ENCODE peak calls at places on chromosomes 3 and 15, in four cellular contexts. K, I, S and A are unnamed samples.

GRCh38 chr3:9343115-9343514 is 19.7 kb upstream of the THUMPD3 start:
- DNase-seq in K (no peak), I (no peak), S (no peak), A (no peak)

GRCh38 chr3:138066383-138066782 is 49.0 kb downstream of the DZIP1L start:
- DNase-seq in K (no peak), I (no peak), S (no peak), A (no peak)

GRCh38 chr3:195579281-195579680 is 4.5 kb downstream of the APOD start:
- DNase-seq in K (no peak), I (no peak), S (no peak), A (no peak)

GRCh38 chr3:4290272-4290893 is 12.8 kb upstream of the SETMAR start:
- DNase-seq in K (peak; percentile 48), I (no peak), S (no peak), A (peak; percentile 38)

GRCh38 chr3:128321418-128321817 is 145.3 kb downstream of the DNAJB8 start:
- DNase-seq in K (no peak), I (peak; percentile 22), S (no peak), A (no peak)

GRCh38 chr15:44298878-44299277 is 10.4 kb downstream of the GOLM2 start:
- DNase-seq in K (no peak), I (peak; percentile 52), S (peak; percentile 52), A (peak; percentile 67)

GRCh38 chr15:95105229-95105628 is 873.9 kb downstream of the MCTP2 start:
- DNase-seq in K (peak; percentile 72), I (no peak), S (no peak), A (peak; percentile 61)

GRCh38 chr15:89486726-89487050 is 9.7 kb downstream of the RHCG start:
- DNase-seq in K (no peak), I (peak; percentile 79), S (peak; percentile 77), A (peak; percentile 31)

GRCh38 chr3:136070953-136071949 is 105.7 kb downstream of the PPP2R3A start:
- DNase-seq in K (peak; percentile 27), I (no peak), S (no peak), A (peak; percentile 93)

GRCh38 chr3:79985866-79986265 is 218.1 kb upstream of the ROBO1 start:
- DNase-seq in K (no peak), I (no peak), S (no peak), A (no peak)

GRCh38 chr15:60963557-60963956 is 265.5 kb downstream of the RORA start:
- DNase-seq in K (no peak), I (no peak), S (no peak), A (no peak)

GRCh38 chr3:171810278-171811058 is at the start of gene PLD1:
- DNase-seq in K (peak; percentile 79), I (no peak), S (peak; percentile 78), A (peak; percentile 56)

GRCh38 chr3:126083511-126083912 is 412 bp downstream of the SLC41A3 start:
- DNase-seq in K (peak; percentile 19), I (peak; percentile 56), S (peak; percentile 62), A (peak; percentile 57)

GRCh38 chr3:128153156-128154011 is at the start of gene EEFSEC:
- DNase-seq in K (peak; percentile 83), I (peak; percentile 76), S (peak; percentile 92), A (peak; percentile 89)

GRCh38 chr3:57031622-57032541 is 28.6 kb upstream of the SPATA12 start:
- DNase-seq in K (no peak), I (no peak), S (no peak), A (no peak)

GRCh38 chr15:83320831-83321230 is 36.4 kb upstream of the BNC1 start:
- DNase-seq in K (no peak), I (no peak), S (no peak), A (no peak)

GRCh38 chr3:78831446-78831972 is 936.3 kb downstream of the ROBO1 start:
- DNase-seq in K (no peak), I (no peak), S (no peak), A (no peak)

GRCh38 chr3:54536450-54536849 is 391.4 kb downstream of the LRTM1 start:
- DNase-seq in K (no peak), I (no peak), S (no peak), A (no peak)

GRCh38 chr15:60009581-60010379 is 5.7 kb downstream of the FOXB1 start:
- DNase-seq in K (no peak), I (no peak), S (no peak), A (no peak)

GRCh38 chr3:9247361-9248231 is 1.9 kb downstream of the SRGAP3 start:
- DNase-seq in K (no peak), I (peak; percentile 28), S (no peak), A (no peak)

GRCh38 chr3:184178522-184179138 is 4.0 kb downstream of the AP2M1 start:
- DNase-seq in K (peak; percentile 36), I (no peak), S (no peak), A (no peak)
- H4K8ac ChIP-seq in K (no peak overlapping the region), I (no peak overlapping the region), S (peak overlapping the region; percentile 64), A (no peak overlapping the region)

GRCh38 chr15:64070106-64070505 is 23.5 kb downstream of the CIAO2A start:
- DNase-seq in K (no peak), I (no peak), S (no peak), A (no peak)
- H3K56ac ChIP-seq in K (no peak overlapping the region), I (no peak overlapping the region), S (no peak overlapping the region), A (no peak overlapping the region)

DNA sequence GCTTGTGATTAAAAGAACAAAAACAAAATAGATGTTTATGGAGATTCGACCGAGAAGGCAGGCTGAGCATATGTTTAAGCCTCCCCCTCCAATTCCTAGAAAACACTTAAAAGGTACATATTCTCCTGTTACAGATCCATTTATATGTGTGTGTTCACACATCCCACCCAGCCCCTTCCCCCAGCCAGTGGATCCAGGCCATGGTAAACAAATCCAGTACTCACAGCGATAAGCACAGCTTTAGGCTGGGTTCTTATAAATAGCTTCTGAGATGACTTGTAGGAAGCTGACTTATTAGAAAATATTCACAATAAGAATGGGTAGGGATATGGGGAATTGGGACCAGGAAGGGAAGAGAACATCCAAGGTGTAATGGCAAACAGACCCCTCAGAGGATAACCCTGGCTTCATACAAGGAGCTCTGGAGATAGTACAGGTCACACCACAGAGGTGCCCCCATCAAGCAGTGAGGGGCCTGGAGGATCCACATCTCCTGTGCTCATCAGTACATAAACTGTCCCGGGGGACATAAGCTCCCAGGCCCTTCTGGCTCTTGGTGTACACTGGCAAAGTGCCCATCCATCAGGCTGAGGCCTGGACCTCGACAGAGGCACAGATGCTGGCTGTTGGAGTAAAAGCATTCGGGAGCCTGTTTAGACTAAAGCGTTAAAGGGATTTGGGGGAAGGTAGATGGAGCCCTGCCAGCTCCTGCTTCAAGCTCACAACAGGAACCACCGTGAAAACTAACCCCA is 70.0 kb upstream of the UBE2E1 start:
- DNase-seq in K (no peak), I (no peak), S (no peak), A (no peak)
- H4K8ac ChIP-seq in K (no peak overlapping the region), I (no peak overlapping the region), S (no peak overlapping the region), A (no peak overlapping the region)

GRCh38 chr3:33826688-33827087 is 28.3 kb downstream of the PDCD6IP start:
- DNase-seq in K (peak; percentile 75), I (no peak), S (no peak), A (no peak)

GRCh38 chr3:33821989-33822388 is 23.6 kb downstream of the PDCD6IP start:
- DNase-seq in K (no peak), I (no peak), S (no peak), A (no peak)

GRCh38 chr3:33829720-33830119 is 31.3 kb downstream of the PDCD6IP start:
- DNase-seq in K (no peak), I (no peak), S (no peak), A (no peak)

GRCh38 chr3:33831053-33831452 is 32.6 kb downstream of the PDCD6IP start:
- DNase-seq in K (peak; percentile 43), I (no peak), S (no peak), A (no peak)

DNA sequence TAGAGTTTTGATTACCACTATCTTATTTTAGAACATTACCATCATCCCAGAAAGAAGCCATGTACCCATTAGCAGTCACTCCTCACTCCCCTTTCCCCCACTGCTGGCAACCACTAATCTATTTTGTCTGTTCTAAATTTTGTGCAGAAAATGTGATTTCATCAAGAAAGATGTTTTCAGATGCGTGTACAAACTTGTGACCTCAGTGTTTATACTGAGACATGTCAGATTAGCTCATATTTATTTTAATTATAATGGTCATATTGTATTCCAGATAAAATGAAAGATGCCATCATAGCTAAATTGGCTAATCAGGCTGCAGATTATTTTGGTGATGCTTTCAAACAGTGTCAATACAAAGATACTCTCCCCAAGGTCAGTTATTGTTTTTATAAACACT is 27.8 kb downstream of the PDCD6IP start:
- DNase-seq in K (peak; percentile 33), I (no peak), S (no peak), A (no peak)
- H3K56ac ChIP-seq in K (no peak overlapping the region), I (no peak overlapping the region), S (no peak overlapping the region), A (no peak overlapping the region)

DNA sequence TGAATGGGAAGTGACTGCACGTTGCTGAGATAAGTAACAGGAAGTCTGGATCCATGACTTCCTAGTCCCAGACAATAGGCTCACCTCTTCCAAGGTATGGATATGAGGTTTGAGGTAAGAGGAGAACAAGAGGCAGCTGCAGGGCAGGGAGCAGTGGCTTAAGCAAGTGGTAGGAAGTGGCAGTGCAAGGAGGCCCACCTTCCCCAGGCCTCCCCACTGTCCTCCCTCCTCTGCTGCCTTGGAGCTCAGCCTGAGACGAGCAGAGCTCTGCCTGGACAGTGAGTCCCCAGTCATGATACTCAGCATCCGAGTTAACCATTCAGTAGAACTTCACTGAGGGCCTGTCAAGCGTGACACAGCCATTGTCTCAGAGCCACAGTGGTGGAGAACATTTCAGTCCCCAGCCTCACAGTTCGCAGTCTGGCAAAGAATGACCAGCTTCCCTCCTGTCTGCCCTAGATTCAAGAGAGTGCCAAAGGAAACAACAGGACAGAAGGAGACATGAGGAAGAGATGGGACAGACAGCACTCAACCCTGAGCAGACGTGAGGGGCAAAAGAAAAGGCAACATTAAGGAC is 41.4 kb upstream of the BOC start:
- DNase-seq in K (no peak), I (no peak), S (no peak), A (peak; percentile 38)
- H4K8ac ChIP-seq in K (no peak overlapping the region), I (no peak overlapping the region), S (no peak overlapping the region), A (no peak overlapping the region)